ENCODE peak calls at places on chromosomes 7 and 10, in eight cellular contexts. One of them, this sample, is unnamed.

GRCh38 chr10:13382759-13383753 is 35.0 kb upstream of the SEPHS1 start:
- DNase-seq in AG04449: no peak
- DNase-seq in AG04450: no peak
- DNase-seq in GM23338: peak
- DNase-seq in fibroblast of lung: peak
- DNase-seq in uterus: no peak
- DNase-seq in K562: no peak
- DNase-seq in GM13976: no peak
- DNase-seq in this sample: no peak

GRCh38 chr10:25813511-25813910 is 120.5 kb upstream of the MYO3A start:
- DNase-seq in fibroblast of lung: peak
- DNase-seq in uterus: no peak
- DNase-seq in GM23338: no peak
- DNase-seq in K562: no peak
- DNase-seq in AG04450: no peak
- DNase-seq in GM13976: no peak
- DNase-seq in AG04449: no peak
- DNase-seq in this sample: no peak

GRCh38 chr10:3773465-3774017 is 11.5 kb downstream of the KLF6 start:
- DNase-seq in GM13976: no peak
- DNase-seq in uterus: no peak
- DNase-seq in GM23338: no peak
- DNase-seq in K562: no peak
- DNase-seq in AG04449: no peak
- DNase-seq in fibroblast of lung: no peak
- DNase-seq in AG04450: no peak
- DNase-seq in this sample: no peak

GRCh38 chr10:44261710-44262455 is 123.0 kb downstream of the CXCL12 start:
- DNase-seq in fibroblast of lung: peak
- DNase-seq in AG04450: peak
- DNase-seq in uterus: peak
- DNase-seq in AG04449: no peak
- DNase-seq in K562: no peak
- DNase-seq in GM23338: no peak
- DNase-seq in GM13976: peak
- DNase-seq in this sample: peak

GRCh38 chr10:131806646-131807317 is 94.0 kb upstream of the PPP2R2D start:
- DNase-seq in fibroblast of lung: no peak
- DNase-seq in AG04450: no peak
- DNase-seq in uterus: no peak
- DNase-seq in K562: no peak
- DNase-seq in GM13976: no peak
- DNase-seq in AG04449: no peak
- DNase-seq in GM23338: no peak
- DNase-seq in this sample: no peak

GRCh38 chr10:21810582-21811244 is 192.8 kb downstream of the DNAJC1 start:
- DNase-seq in GM13976: no peak
- DNase-seq in K562: no peak
- DNase-seq in fibroblast of lung: peak
- DNase-seq in GM23338: peak
- DNase-seq in AG04450: no peak
- DNase-seq in uterus: no peak
- DNase-seq in AG04449: no peak
- DNase-seq in this sample: no peak

GRCh38 chr10:77195101-77195500 is 442.5 kb downstream of the KCNMA1 start:
- DNase-seq in AG04449: peak
- DNase-seq in uterus: peak
- DNase-seq in GM13976: no peak
- DNase-seq in GM23338: no peak
- DNase-seq in K562: no peak
- DNase-seq in fibroblast of lung: peak
- DNase-seq in AG04450: peak
- DNase-seq in this sample: no peak

GRCh38 chr7:22262538-22262937 is 94.4 kb downstream of the RAPGEF5 start:
- DNase-seq in fibroblast of lung: no peak
- DNase-seq in AG04450: no peak
- DNase-seq in uterus: no peak
- DNase-seq in K562: no peak
- DNase-seq in GM13976: no peak
- DNase-seq in GM23338: no peak
- DNase-seq in AG04449: no peak
- DNase-seq in this sample: no peak

GRCh38 chr10:132292972-132293415 is 14.8 kb downstream of the STK32C start:
- DNase-seq in GM13976: no peak
- DNase-seq in AG04449: no peak
- DNase-seq in K562: no peak
- DNase-seq in fibroblast of lung: peak
- DNase-seq in AG04450: no peak
- DNase-seq in uterus: no peak
- DNase-seq in GM23338: no peak
- DNase-seq in this sample: no peak

GRCh38 chr10:44972874-44973306 is 5.7 kb downstream of the DEPP1 start:
- DNase-seq in uterus: no peak
- DNase-seq in fibroblast of lung: no peak
- DNase-seq in AG04449: no peak
- DNase-seq in GM13976: no peak
- DNase-seq in GM23338: no peak
- DNase-seq in AG04450: no peak
- DNase-seq in K562: no peak
- DNase-seq in this sample: no peak

GRCh38 chr10:114623661-114624294 is 34.3 kb downstream of the ABLIM1 start:
- DNase-seq in K562: no peak
- DNase-seq in uterus: no peak
- DNase-seq in fibroblast of lung: peak
- DNase-seq in AG04450: peak
- DNase-seq in GM23338: peak
- DNase-seq in GM13976: no peak
- DNase-seq in AG04449: peak
- DNase-seq in this sample: no peak

GRCh38 chr7:11831383-11831726 is 643 bp downstream of the THSD7A start:
- DNase-seq in AG04449: no peak
- DNase-seq in K562: no peak
- DNase-seq in GM23338: peak
- DNase-seq in uterus: no peak
- DNase-seq in fibroblast of lung: no peak
- DNase-seq in AG04450: no peak
- DNase-seq in GM13976: no peak
- DNase-seq in this sample: no peak

GRCh38 chr7:74178632-74179031 is 4.5 kb downstream of the EIF4H start:
- DNase-seq in GM13976: no peak
- DNase-seq in GM23338: no peak
- DNase-seq in AG04449: no peak
- DNase-seq in AG04450: no peak
- DNase-seq in uterus: no peak
- DNase-seq in K562: no peak
- DNase-seq in fibroblast of lung: peak
- DNase-seq in this sample: no peak

GRCh38 chr7:13731643-13732042 is 257.8 kb downstream of the ETV1 start:
- DNase-seq in K562: no peak
- DNase-seq in GM13976: no peak
- DNase-seq in AG04449: no peak
- DNase-seq in GM23338: no peak
- DNase-seq in AG04450: no peak
- DNase-seq in fibroblast of lung: peak
- DNase-seq in uterus: no peak
- DNase-seq in this sample: no peak

GRCh38 chr7:129032017-129032416 is 22.9 kb downstream of the TNPO3 start:
- DNase-seq in GM13976: no peak
- DNase-seq in fibroblast of lung: no peak
- DNase-seq in AG04450: no peak
- DNase-seq in K562: no peak
- DNase-seq in AG04449: no peak
- DNase-seq in uterus: no peak
- DNase-seq in GM23338: no peak
- DNase-seq in this sample: no peak

GRCh38 chr7:76326646-76327233 is 24.3 kb downstream of the HSPB1 start:
- DNase-seq in GM13976: no peak
- DNase-seq in K562: no peak
- DNase-seq in GM23338: no peak
- DNase-seq in AG04450: no peak
- DNase-seq in fibroblast of lung: peak
- DNase-seq in uterus: no peak
- DNase-seq in AG04449: peak
- DNase-seq in this sample: no peak

DNA sequence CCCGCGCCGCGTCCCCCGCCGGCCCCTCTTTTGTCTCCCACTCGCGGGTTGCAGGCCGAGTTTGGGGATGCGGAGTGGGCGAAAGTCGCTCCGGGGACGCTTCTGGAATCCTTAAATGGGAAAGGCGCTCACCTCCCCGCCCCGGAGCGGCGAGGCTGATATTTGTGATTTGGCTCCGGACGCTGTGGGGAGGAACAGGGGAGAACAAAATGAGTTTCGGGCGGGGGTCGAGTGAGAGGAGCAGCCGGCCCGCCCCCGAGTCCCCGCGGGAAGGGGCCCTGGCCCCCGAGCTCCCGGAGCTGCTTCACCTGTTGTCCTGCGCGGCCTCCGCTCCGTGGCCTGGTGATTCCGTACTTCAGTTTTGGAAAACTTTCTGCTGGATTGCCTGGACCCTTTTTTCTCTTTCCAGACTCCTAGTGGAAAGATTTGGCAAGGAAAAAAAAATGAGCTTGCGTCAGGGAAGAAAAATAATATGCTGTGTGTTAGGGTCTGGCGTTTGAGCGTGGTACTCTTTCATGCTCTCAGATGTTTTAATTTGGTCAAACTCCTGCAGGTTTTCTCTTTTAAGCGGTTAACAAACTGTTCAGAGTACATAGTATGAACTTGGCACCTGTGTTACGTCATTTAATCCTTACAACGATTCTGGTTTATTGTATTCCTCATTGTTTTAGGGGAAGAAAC is 831 bp downstream of the BMPR1A start:
- DNase-seq in GM23338: peak
- DNase-seq in fibroblast of lung: peak
- DNase-seq in AG04449: no peak
- DNase-seq in AG04450: no peak
- DNase-seq in K562: no peak
- DNase-seq in uterus: peak
- DNase-seq in GM13976: peak
- DNase-seq in this sample: peak
- TF ChIP-seq CTCF in GM23338: no peak
- TF ChIP-seq CTCF in fibroblast of lung: peak
- TF ChIP-seq CTCF in AG04449: peak
- TF ChIP-seq CTCF in AG04450: peak
- TF ChIP-seq CTCF in K562: no peak
- TF ChIP-seq CTCF in uterus: peak
- TF ChIP-seq CTCF in GM13976: no peak
- TF ChIP-seq CTCF in this sample: no peak

DNA sequence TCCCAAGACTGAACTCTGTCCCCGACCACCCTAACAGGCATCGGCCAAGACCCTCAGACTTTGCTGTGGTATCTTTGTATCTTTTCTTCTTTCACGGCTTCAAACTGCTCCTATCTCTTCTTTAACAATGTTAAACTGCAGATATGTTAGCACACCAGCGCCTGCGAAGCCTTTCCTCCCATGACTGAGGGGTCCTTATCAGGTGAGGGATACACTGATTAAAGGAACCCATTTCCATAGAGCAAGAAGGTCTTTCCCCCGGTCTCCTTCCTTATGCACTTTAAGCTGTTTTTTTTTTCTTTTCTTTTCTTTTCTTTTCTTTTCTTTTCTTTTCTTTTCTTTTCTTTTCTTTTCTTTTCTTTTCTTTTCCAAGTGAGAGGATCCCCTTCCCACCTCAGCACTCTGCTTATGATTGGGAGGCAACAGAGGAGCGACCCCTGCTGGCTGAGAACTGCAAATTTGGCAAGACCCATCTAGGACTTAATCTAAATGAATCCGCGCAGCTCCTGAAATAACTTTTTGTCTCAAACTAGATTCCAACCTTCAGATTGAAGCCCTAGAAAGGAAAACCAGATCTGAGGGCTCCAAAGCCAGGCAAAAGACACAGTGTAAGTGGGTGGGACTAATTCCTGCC is 109.9 kb downstream of the ITGB8 start:
- DNase-seq in AG04450: peak
- DNase-seq in fibroblast of lung: peak
- DNase-seq in uterus: no peak
- DNase-seq in GM13976: no peak
- DNase-seq in K562: peak
- DNase-seq in GM23338: peak
- DNase-seq in AG04449: no peak
- DNase-seq in this sample: peak
- TF ChIP-seq CTCF in AG04450: peak
- TF ChIP-seq CTCF in fibroblast of lung: peak
- TF ChIP-seq CTCF in uterus: no peak
- TF ChIP-seq CTCF in GM13976: peak
- TF ChIP-seq CTCF in K562: peak
- TF ChIP-seq CTCF in GM23338: peak
- TF ChIP-seq CTCF in AG04449: peak
- TF ChIP-seq CTCF in this sample: peak

DNA sequence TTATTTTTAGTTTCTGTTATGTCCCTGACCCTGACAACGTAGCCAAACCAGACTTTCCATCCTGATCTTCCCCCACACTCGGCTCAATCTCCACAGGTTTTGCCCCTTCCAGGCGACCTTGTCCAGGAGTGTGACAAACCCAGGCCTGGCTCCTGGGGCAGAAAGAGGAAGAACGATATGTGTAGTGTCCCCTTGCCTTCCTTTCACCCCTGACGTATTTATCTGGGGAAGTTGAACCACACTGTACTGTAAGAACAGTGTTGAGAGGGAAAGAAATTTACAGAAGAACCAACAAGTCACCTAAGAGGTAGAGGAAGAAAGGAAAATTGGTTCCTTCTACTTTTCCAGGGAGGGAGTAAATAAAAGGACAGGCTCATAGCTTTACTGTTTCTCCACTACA is 158.0 kb downstream of the VTI1A start:
- DNase-seq in uterus: no peak
- DNase-seq in GM13976: no peak
- DNase-seq in AG04449: no peak
- DNase-seq in AG04450: no peak
- DNase-seq in GM23338: no peak
- DNase-seq in K562: no peak
- DNase-seq in fibroblast of lung: no peak
- DNase-seq in this sample: no peak
- TF ChIP-seq CTCF in uterus: no peak
- TF ChIP-seq CTCF in GM13976: no peak
- TF ChIP-seq CTCF in AG04449: no peak
- TF ChIP-seq CTCF in AG04450: no peak
- TF ChIP-seq CTCF in GM23338: no peak
- TF ChIP-seq CTCF in K562: no peak
- TF ChIP-seq CTCF in fibroblast of lung: no peak
- TF ChIP-seq CTCF in this sample: no peak

DNA sequence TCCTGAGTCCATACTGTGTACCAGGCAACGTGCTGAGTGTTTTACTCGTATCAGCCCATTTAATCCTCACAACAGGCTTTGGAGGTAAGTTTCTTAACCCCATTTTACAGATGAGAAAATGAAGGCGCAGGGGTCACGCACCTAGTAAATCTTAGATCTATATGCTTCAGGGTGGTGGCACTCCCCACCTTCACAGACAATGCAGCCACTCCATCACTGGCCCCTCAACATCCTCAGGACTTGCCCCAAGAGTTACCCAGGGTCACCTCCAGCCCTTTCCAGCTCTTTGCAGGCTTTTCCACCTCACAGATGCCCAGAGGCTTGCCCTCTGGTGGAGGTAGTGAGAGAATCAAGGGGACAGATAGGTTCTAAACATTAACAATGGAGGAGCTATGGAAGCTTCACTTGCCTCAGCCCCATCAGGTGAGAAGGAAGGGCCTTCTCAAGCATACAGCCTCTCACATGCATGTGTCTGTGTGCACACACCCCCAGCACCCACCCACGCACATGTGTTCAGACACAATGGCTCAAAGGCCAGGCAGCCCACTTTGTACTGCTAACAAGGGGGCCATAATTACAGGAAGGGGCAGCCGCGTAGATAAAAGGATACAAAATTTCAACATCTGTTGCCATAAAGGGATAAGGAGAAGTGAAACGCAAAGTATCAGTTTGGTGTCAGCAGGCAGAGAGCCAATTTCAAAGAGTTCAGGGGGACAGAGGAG is 29.1 kb downstream of the DPCD start:
- DNase-seq in GM23338: peak
- DNase-seq in fibroblast of lung: no peak
- DNase-seq in K562: no peak
- DNase-seq in AG04450: no peak
- DNase-seq in uterus: no peak
- DNase-seq in GM13976: peak
- DNase-seq in AG04449: no peak
- DNase-seq in this sample: no peak
- TF ChIP-seq CTCF in GM23338: peak
- TF ChIP-seq CTCF in fibroblast of lung: no peak
- TF ChIP-seq CTCF in K562: peak
- TF ChIP-seq CTCF in AG04450: peak
- TF ChIP-seq CTCF in uterus: no peak
- TF ChIP-seq CTCF in GM13976: no peak
- TF ChIP-seq CTCF in AG04449: no peak
- TF ChIP-seq CTCF in this sample: no peak

This sample was measured in activated CD8-positive, alpha-beta T cell treated with anti-CD3 and anti-CD28 coated beads for 36 hours.